ENCODE peak calls at places on chromosome 21, in four cellular contexts. D is H1, C is K562, R is GM12878. V is an unnamed sample.

GRCh38 chr21:38765056-38765455 is 40.7 kb upstream of the ETS2 start:
- DNase-seq in D (no peak), C (no peak), R (no peak), V (no peak)

GRCh38 chr21:38027901-38028300 is 111.6 kb upstream of the KCNJ6 start:
- DNase-seq in D (no peak), C (no peak), R (no peak), V (no peak)

GRCh38 chr21:16794944-16795343 is 717.9 kb upstream of the CXADR start:
- DNase-seq in D (no peak), C (no peak), R (no peak), V (no peak)

GRCh38 chr21:38852708-38853107 is 47.0 kb downstream of the ETS2 start:
- DNase-seq in D (no peak), C (no peak), R (no peak), V (no peak)

GRCh38 chr21:32917392-32918135 is 108.2 kb upstream of the OLIG2 start:
- DNase-seq in D (no peak), C (no peak), R (no peak), V (no peak)

GRCh38 chr21:23801292-23801691 is 1806.0 kb downstream of the MRPL39 start:
- DNase-seq in D (no peak), C (no peak), R (no peak), V (no peak)

GRCh38 chr21:40634141-40634540 is 212.8 kb downstream of the DSCAM start:
- DNase-seq in D (no peak), C (no peak), R (no peak), V (no peak)

GRCh38 chr21:38661296-38662223 is 144.2 kb upstream of the ETS2 start:
- DNase-seq in D (peak; percentile 68), C (no peak), R (no peak), V (no peak)

GRCh38 chr21:31351438-31351837 is 7.4 kb upstream of the TIAM1 start:
- DNase-seq in D (no peak), C (no peak), R (no peak), V (no peak)

GRCh38 chr21:43281661-43282357 is 113.0 kb downstream of the CRYAA start:
- DNase-seq in D (no peak), C (no peak), R (no peak), V (no peak)

GRCh38 chr21:44657635-44658183 is at the start of gene KRTAP12-3:
- DNase-seq in D (no peak), C (no peak), R (no peak), V (no peak)

GRCh38 chr21:42737969-42738590 is 84.7 kb downstream of the PDE9A start:
- DNase-seq in D (no peak), C (no peak), R (no peak), V (no peak)

GRCh38 chr21:42650441-42651421 is 2.7 kb upstream of the PDE9A start:
- DNase-seq in D (no peak), C (no peak), R (no peak), V (no peak)

GRCh38 chr21:32173106-32173755 is 105.6 kb downstream of the MIS18A start:
- DNase-seq in D (no peak), C (no peak), R (no peak), V (no peak)

GRCh38 chr21:42406846-42407245 is 3.1 kb downstream of the UBASH3A start:
- DNase-seq in D (no peak), C (no peak), R (no peak), V (no peak)

GRCh38 chr21:38806153-38806941 is 618 bp downstream of the ETS2 start:
- DNase-seq in D (peak; percentile 57), C (no peak), R (no peak), V (no peak)

GRCh38 chr21:16419188-16419874 is 689.5 kb downstream of the USP25 start:
- DNase-seq in D (no peak), C (no peak), R (no peak), V (no peak)

GRCh38 chr21:38323721-38324591 is 67.2 kb downstream of the KCNJ15 start:
- DNase-seq in D (no peak), C (no peak), R (no peak), V (no peak)

GRCh38 chr21:38264581-38264980 is 7.8 kb downstream of the KCNJ15 start:
- DNase-seq in D (no peak), C (no peak), R (no peak), V (no peak)

GRCh38 chr21:39657091-39657689 is 44.5 kb downstream of the B3GALT5 start:
- DNase-seq in D (no peak), C (no peak), R (no peak), V (no peak)

GRCh38 chr21:15406791-15407190 is 323.0 kb upstream of the USP25 start:
- DNase-seq in D (no peak), C (no peak), R (no peak), V (no peak)

GRCh38 chr21:44290327-44291077 is 4.8 kb downstream of the AIRE start:
- DNase-seq in D (no peak), C (no peak), R (no peak), V (no peak)

GRCh38 chr21:35150562-35151226 is 101.6 kb upstream of the RUNX1 start:
- DNase-seq in D (no peak), C (no peak), R (no peak), V (no peak)

GRCh38 chr21:44767834-44768831 is 33.5 kb downstream of the UBE2G2 start:
- DNase-seq in D (no peak), C (no peak), R (no peak), V (no peak)

GRCh38 chr21:41877901-41878830 is 978 bp downstream of the PRDM15 start:
- DNase-seq in D (no peak), C (peak; percentile 76), R (no peak), V (no peak)

GRCh38 chr21:14545906-14546480 is at the start of gene SAMSN1:
- DNase-seq in D (no peak), C (peak; percentile 52), R (peak; percentile 78), V (no peak)

GRCh38 chr21:15557925-15558324 is 171.9 kb upstream of the USP25 start:
- DNase-seq in D (no peak), C (no peak), R (no peak), V (no peak)

GRCh38 chr21:38080888-38081287 is 164.6 kb upstream of the KCNJ6 start:
- DNase-seq in D (no peak), C (no peak), R (no peak), V (no peak)

GRCh38 chr21:29741761-29742160 is 198.0 kb downstream of the GRIK1 start:
- DNase-seq in D (no peak), C (no peak), R (no peak), V (no peak)

GRCh38 chr21:44930543-44930981 is 9.3 kb upstream of the SLX9 start:
- DNase-seq in D (no peak), C (no peak), R (no peak), V (no peak)

GRCh38 chr21:46189959-46190490 is 5.8 kb upstream of the SPATC1L start:
- DNase-seq in D (no peak), C (no peak), R (no peak), V (no peak)

GRCh38 chr21:46187814-46188213 is 3.6 kb upstream of the SPATC1L start:
- DNase-seq in D (no peak), C (no peak), R (no peak), V (no peak)

GRCh38 chr21:46188226-46189212 is 4.3 kb upstream of the SPATC1L start:
- DNase-seq in D (no peak), C (peak; percentile 81), R (no peak), V (peak; percentile 28)

GRCh38 chr21:46190491-46191131 is 6.4 kb upstream of the SPATC1L start:
- DNase-seq in D (no peak), C (no peak), R (no peak), V (no peak)

GRCh38 chr21:46189213-46189958 is 5.1 kb upstream of the SPATC1L start:
- DNase-seq in D (no peak), C (peak; percentile 58), R (no peak), V (no peak)
- TF ChIP-seq EGR1 in D (no peak), C (peak; percentile 29), R (no peak), V (no peak)

DNA sequence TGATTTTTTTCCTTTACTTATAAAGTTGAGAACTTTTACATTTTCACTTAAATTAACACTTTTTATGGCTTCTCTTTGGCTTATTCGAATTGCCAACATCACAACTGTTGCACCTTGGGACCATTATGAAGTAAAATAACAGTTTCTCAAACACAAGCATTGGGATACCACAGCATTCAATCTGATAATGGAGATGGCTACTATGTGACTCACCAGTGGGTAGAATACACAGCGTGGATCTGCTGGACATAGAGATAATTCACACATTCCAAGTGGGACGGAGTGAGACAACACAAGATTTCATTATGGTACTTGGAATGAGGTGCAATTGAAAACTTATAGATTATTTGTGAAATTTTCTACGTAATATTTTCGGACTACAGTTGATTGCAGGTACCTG is 68.0 kb downstream of the ADAMTS1 start:
- DNase-seq in D (no peak), C (no peak), R (no peak), V (no peak)
- TF ChIP-seq JUND in D (no peak), C (no peak), R (no peak), V (no peak)

DNA sequence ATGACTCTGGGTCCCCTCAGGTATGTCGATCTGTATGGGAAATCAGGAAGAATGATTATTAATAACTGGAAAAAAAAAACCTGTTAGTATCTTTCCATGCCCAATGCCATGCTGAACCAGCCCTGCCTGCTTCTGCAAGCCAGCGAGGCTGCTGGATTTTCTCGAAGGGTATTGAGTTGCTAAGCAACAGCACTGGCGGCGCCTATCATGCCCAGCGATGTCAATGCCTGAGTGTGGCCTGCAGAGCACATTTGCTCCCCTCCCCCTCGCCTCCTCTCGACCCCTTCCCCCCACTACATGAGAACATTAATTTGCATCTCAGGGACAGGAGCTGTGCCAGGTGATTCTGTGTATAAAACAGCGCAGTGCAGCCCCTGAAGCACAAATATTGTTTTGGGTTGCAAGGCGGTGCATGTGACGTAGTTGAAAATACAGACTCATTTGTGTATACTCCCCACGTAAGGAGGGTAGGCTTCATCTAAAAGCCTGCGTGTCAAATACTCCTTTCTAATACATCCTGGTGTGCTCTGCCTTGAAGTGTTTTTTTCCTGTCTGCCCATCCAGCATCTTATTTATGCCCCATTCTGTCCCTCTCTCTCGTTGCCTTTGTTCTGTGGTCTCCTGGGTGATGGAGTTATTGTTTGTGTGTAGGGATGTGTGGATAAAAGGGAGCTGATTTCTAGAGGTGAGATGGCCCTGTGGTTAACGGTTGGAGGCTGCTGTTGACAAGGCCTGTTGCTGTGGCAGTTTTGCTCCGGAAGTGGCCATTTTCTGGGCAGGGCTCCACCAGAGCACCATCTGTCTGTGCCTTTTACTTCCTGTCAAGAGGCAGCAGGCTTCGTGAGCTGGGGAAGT is 32.7 kb upstream of the ATP5PO start:
- DNase-seq in D (peak; percentile 75), C (peak; percentile 60), R (peak; percentile 89), V (peak; percentile 61)
- TF ChIP-seq EGR1 in D (no peak), C (no peak), R (no peak), V (no peak)

GRCh38 chr21:27362249-27362648 is 395.4 kb upstream of the ADAMTS5 start:
- DNase-seq in D (no peak), C (no peak), R (no peak), V (no peak)
- TF ChIP-seq JUND in D (no peak), C (no peak), R (no peak), V (no peak)

DNA sequence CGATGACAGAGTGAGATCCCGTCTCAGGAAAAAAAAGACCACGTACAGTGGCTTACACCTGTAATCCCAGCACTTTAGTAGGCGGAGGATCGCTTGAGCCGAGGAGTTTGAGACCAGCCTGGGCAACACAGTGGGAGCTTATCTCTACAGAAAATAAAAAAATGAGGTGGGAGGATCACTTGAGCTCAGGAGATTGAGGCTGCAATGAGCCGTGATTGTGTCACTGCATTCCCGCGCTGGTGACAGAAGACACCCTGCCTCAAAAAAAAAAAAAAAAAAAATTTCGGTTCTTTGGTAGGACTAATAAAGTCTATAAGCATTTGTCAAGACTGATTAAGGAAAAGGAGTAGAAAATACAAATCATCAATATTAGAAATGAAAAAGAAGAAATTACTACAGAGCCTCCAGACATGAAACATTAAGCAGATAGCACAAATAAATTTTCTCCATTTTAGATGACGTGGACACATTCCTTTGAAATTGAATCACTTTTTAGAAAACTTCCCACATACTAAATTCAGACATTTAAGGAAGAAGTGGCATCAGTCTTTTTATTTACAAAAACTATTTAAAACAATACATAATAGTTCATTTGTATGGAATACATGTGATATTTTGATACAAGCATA is 30.4 kb downstream of the MORC3 start:
- DNase-seq in D (no peak), C (no peak), R (no peak), V (no peak)
- TF ChIP-seq EGR1 in D (no peak), C (no peak), R (no peak), V (no peak)

V was measured in HCT116.